ENCODE peak calls at places on chromosomes 7 and 10, in six cellular contexts. X is CD8-positive, alpha-beta T cell; C is heart right ventricle; Z is GM13976; L is spleen; O is nephron progenitor cell. V is an unnamed sample.

GRCh38 chr7:149751058-149751775 is 22.2 kb downstream of the ZNF467 start:
- DNase-seq in X (no peak), Z (no peak), C (no peak), L (peak), O (no peak), V (no peak)

GRCh38 chr10:97411411-97411810 is 10.3 kb upstream of the RRP12 start:
- DNase-seq in X (no peak), C (no peak), L (no peak), O (peak), Z (no peak), V (no peak)

GRCh38 chr10:5485290-5485689 is 14.1 kb downstream of the CALML5 start:
- DNase-seq in O (no peak), L (peak), Z (no peak), X (no peak), C (no peak), V (no peak)

GRCh38 chr7:50826371-50827172 is 43.9 kb upstream of the GRB10 start:
- DNase-seq in C (no peak), L (no peak), Z (no peak), O (no peak), X (no peak), V (no peak)

GRCh38 chr10:132183046-132183445 is 3.7 kb upstream of the DPYSL4 start:
- DNase-seq in L (peak), C (no peak), X (no peak), Z (no peak), O (no peak), V (no peak)

GRCh38 chr7:29564455-29565185 is 985 bp downstream of the PRR15 start:
- DNase-seq in L (peak), C (peak), O (peak), X (no peak), Z (peak), V (peak)

GRCh38 chr10:72331575-72332422 is 22.9 kb downstream of the DNAJB12 start:
- DNase-seq in C (peak), Z (peak), X (peak), O (peak), L (peak), V (peak)

GRCh38 chr7:106178593-106179134 is 66.6 kb upstream of the SYPL1 start:
- DNase-seq in C (no peak), L (no peak), X (no peak), Z (no peak), O (no peak), V (no peak)

DNA sequence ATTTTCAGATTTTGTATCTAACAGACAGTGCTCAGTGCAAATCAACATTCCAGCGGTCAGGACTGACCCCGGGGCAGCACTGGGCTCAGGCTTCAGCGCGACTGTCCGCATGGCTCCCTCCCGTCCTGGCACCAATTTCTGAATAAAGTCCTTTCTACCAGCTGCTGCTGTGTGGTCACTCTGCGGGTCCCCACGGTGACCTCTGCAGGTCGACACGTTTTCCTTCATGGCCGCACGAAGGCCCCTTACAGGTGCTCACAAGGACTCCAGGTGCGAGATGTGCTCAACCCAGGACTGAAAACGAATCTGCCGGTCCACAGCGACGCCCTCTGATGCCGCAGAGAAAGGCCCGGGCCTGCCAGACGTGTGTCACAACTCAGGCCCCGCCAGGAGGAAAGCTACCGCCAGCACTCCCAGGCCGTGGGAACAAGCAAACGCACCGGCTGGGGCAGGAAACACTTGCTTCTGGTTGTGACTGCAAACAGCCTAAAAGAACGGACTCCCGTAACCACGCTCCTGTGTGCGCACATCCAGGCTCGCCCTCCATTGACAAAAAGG is 3.7 kb upstream of the UTF1 start:
- DNase-seq in X (no peak), C (no peak), L (no peak), O (no peak), Z (no peak), V (no peak)
- TF ChIP-seq CTCF in X (no peak), C (no peak), L (no peak), O (no peak), Z (no peak), V (no peak)

GRCh38 chr7:7536396-7537019 is 835 bp upstream of the COL28A1 start:
- DNase-seq in Z (no peak), C (no peak), L (no peak), O (no peak), X (no peak), V (no peak)
- TF ChIP-seq CTCF in Z (no peak), C (no peak), L (no peak), O (no peak), X (no peak), V (no peak)

DNA sequence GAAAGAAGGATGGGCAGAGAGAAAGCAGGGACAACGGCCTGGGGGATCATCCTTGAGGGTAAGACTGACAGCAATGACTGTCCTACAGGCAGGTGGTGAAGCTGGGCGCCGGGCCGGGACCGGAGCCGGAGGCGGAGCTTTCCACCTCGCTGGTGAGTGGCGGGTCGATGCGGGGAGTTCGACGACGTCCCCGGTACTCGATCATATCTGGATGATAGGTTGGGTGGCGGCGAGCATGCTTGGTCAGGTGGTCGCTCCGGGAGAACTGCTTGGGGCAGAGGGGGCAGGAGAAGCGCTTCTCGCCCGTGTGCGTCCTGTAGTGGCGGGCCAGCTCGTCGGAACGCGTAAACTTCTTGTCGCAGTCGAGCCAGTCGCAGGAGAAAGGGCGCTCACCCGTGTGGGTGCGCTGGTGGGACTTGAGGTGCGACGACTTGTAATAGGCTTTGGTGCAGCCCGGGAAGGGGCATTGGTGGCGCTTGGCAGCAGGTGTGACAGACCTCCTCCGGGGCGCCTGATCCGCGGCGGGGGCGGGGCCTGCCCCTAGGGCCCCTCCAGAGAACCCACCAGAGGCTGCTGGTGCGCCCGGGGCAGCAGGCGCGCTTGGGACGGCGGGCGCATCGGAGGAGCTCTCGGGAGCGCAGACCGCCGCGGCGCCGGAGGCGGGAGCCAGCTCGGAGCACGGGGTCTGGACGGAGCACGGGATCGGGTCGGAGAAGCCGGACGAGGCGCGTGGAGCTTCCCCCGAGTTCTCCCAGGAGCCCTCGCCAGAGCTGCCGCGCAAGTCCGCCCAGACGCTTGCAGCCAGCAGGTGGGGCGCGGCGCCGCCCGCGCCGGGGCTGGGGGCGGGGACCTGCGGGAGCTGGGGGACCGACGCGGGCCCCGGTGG is 784 bp downstream of the KLF14 start:
- DNase-seq in O (no peak), Z (no peak), X (no peak), C (no peak), L (peak), V (no peak)
- TF ChIP-seq CTCF in O (no peak), Z (peak), X (no peak), C (no peak), L (no peak), V (no peak)

GRCh38 chr10:116836902-116837513 is 12.3 kb upstream of the ENO4 start:
- DNase-seq in Z (no peak), L (no peak), X (no peak), C (no peak), O (no peak), V (no peak)
- TF ChIP-seq CTCF in Z (no peak), L (no peak), X (no peak), C (peak), O (no peak), V (no peak)

GRCh38 chr7:2934984-2935740 is 91.1 kb upstream of the GNA12 start:
- DNase-seq in O (no peak), C (no peak), Z (no peak), L (peak), X (no peak), V (no peak)

GRCh38 chr7:2936891-2937580 is 92.9 kb upstream of the GNA12 start:
- DNase-seq in O (no peak), C (no peak), L (peak), Z (no peak), X (no peak), V (no peak)

GRCh38 chr7:2936301-2936700 is 92.2 kb upstream of the GNA12 start:
- DNase-seq in O (no peak), L (peak), Z (no peak), X (no peak), C (no peak), V (no peak)

GRCh38 chr7:2932761-2933251 is 88.7 kb upstream of the GNA12 start:
- DNase-seq in L (peak), C (no peak), O (no peak), X (no peak), Z (no peak), V (no peak)

GRCh38 chr7:2934211-2934731 is 90.2 kb upstream of the GNA12 start:
- DNase-seq in O (no peak), L (peak), X (no peak), C (no peak), Z (no peak), V (no peak)
- TF ChIP-seq CTCF in O (no peak), L (no peak), X (no peak), C (no peak), Z (no peak), V (no peak)

DNA sequence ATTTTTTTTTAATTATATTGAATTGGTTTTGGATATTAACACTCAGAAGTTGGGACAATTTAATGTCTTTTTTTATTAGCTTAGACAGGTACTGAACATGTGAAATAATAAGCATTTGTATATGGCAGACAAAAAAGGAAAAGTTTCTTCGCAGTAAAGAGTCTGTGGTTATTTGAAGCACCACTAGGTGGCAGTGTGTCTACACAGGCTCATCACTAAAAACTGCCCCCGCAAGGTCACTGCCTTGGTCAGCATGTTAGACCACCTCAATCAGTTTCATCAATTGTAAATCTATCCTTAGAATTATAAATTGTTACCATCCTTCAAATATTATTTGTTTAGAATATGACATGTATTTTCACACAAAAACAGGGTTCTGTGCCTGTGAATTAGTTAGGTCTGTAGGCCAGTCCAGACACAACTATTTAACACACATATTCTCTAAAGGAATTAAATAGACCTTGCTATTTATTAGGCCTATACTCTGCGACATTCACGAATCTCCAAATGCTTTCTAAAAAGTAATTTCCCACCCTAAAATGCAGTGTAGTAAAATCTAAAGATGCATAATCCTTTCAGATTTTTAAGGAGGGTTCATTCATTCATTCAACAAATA is 17.0 kb downstream of the PNLIPRP3 start:
- DNase-seq in Z (peak), O (peak), X (no peak), C (no peak), L (no peak), V (peak)
- TF ChIP-seq CTCF in Z (peak), O (peak), X (peak), C (peak), L (no peak), V (peak)